ENCODE peak calls at places on chromosomes 3 and 15, in nine cellular contexts. One of them, this sample, is unnamed.

GRCh38 chr3:185823280-185824044 is 1.4 kb downstream of the IGF2BP2 start:
- DNase-seq in sigmoid colon: peak; percentile 69
- DNase-seq in adrenal gland: peak; percentile 61
- DNase-seq in left lung: peak; percentile 88
- DNase-seq in CD8-positive, alpha-beta memory T cell: no peak
- DNase-seq in foreskin fibroblast: peak; percentile 62
- DNase-seq in DND-41: no peak
- DNase-seq in body of pancreas: peak; percentile 63
- DNase-seq in ovary: peak; percentile 37
- DNase-seq in this sample: no peak

GRCh38 chr3:117874028-117874765 is 1160.4 kb downstream of the IGSF11 start:
- DNase-seq in sigmoid colon: no peak
- DNase-seq in adrenal gland: no peak
- DNase-seq in left lung: no peak
- DNase-seq in CD8-positive, alpha-beta memory T cell: no peak
- DNase-seq in foreskin fibroblast: no peak
- DNase-seq in DND-41: no peak
- DNase-seq in body of pancreas: no peak
- DNase-seq in ovary: no peak
- DNase-seq in this sample: no peak

GRCh38 chr3:129756871-129757270 is 136.6 kb downstream of the TMCC1 start:
- DNase-seq in sigmoid colon: no peak
- DNase-seq in adrenal gland: no peak
- DNase-seq in left lung: no peak
- DNase-seq in CD8-positive, alpha-beta memory T cell: no peak
- DNase-seq in foreskin fibroblast: peak; percentile 84
- DNase-seq in DND-41: no peak
- DNase-seq in body of pancreas: no peak
- DNase-seq in ovary: no peak
- DNase-seq in this sample: no peak

GRCh38 chr3:124780767-124781485 is 50.7 kb downstream of the UMPS start:
- DNase-seq in sigmoid colon: peak; percentile 91
- DNase-seq in adrenal gland: peak; percentile 74
- DNase-seq in left lung: no peak
- DNase-seq in CD8-positive, alpha-beta memory T cell: no peak
- DNase-seq in foreskin fibroblast: peak; percentile 60
- DNase-seq in DND-41: no peak
- DNase-seq in body of pancreas: peak; percentile 37
- DNase-seq in ovary: peak; percentile 55
- DNase-seq in this sample: no peak

GRCh38 chr3:2993719-2994118 is 116.5 kb downstream of the IL5RA start:
- DNase-seq in sigmoid colon: no peak
- DNase-seq in adrenal gland: no peak
- DNase-seq in left lung: no peak
- DNase-seq in CD8-positive, alpha-beta memory T cell: no peak
- DNase-seq in foreskin fibroblast: no peak
- DNase-seq in DND-41: no peak
- DNase-seq in body of pancreas: no peak
- DNase-seq in ovary: no peak
- DNase-seq in this sample: no peak

GRCh38 chr3:108119398-108120109 is 28.7 kb upstream of the CD47 start:
- DNase-seq in sigmoid colon: no peak
- DNase-seq in adrenal gland: no peak
- DNase-seq in left lung: no peak
- DNase-seq in CD8-positive, alpha-beta memory T cell: no peak
- DNase-seq in foreskin fibroblast: no peak
- DNase-seq in DND-41: peak; percentile 19
- DNase-seq in body of pancreas: no peak
- DNase-seq in ovary: no peak
- DNase-seq in this sample: peak; percentile 93

GRCh38 chr3:127136706-127137105 is 56.2 kb upstream of the PRR23E start:
- DNase-seq in sigmoid colon: peak; percentile 36
- DNase-seq in adrenal gland: no peak
- DNase-seq in left lung: no peak
- DNase-seq in CD8-positive, alpha-beta memory T cell: no peak
- DNase-seq in foreskin fibroblast: no peak
- DNase-seq in DND-41: no peak
- DNase-seq in body of pancreas: no peak
- DNase-seq in ovary: no peak
- DNase-seq in this sample: no peak

GRCh38 chr15:40217166-40217785 is 21.6 kb upstream of the PAK6 start:
- DNase-seq in sigmoid colon: no peak
- DNase-seq in adrenal gland: peak; percentile 43
- DNase-seq in left lung: no peak
- DNase-seq in CD8-positive, alpha-beta memory T cell: peak; percentile 63
- DNase-seq in foreskin fibroblast: peak; percentile 85
- DNase-seq in DND-41: peak; percentile 46
- DNase-seq in body of pancreas: peak; percentile 65
- DNase-seq in ovary: no peak
- DNase-seq in this sample: peak; percentile 65

GRCh38 chr3:10585945-10586344 is 80.6 kb upstream of the ATP2B2 start:
- DNase-seq in sigmoid colon: no peak
- DNase-seq in adrenal gland: no peak
- DNase-seq in left lung: no peak
- DNase-seq in CD8-positive, alpha-beta memory T cell: no peak
- DNase-seq in foreskin fibroblast: no peak
- DNase-seq in DND-41: no peak
- DNase-seq in body of pancreas: no peak
- DNase-seq in ovary: no peak
- DNase-seq in this sample: no peak

GRCh38 chr15:39804026-39804425 is 21.4 kb upstream of the FSIP1 start:
- DNase-seq in sigmoid colon: no peak
- DNase-seq in adrenal gland: no peak
- DNase-seq in left lung: no peak
- DNase-seq in CD8-positive, alpha-beta memory T cell: no peak
- DNase-seq in foreskin fibroblast: peak; percentile 70
- DNase-seq in DND-41: no peak
- DNase-seq in body of pancreas: no peak
- DNase-seq in ovary: no peak
- DNase-seq in this sample: no peak

GRCh38 chr3:120144267-120144666 is 50.0 kb upstream of the GSK3B start:
- DNase-seq in sigmoid colon: no peak
- DNase-seq in adrenal gland: no peak
- DNase-seq in left lung: no peak
- DNase-seq in CD8-positive, alpha-beta memory T cell: no peak
- DNase-seq in foreskin fibroblast: peak; percentile 56
- DNase-seq in DND-41: no peak
- DNase-seq in body of pancreas: peak; percentile 47
- DNase-seq in ovary: no peak
- DNase-seq in this sample: no peak

GRCh38 chr15:41423979-41424659 is 7.2 kb downstream of the RTF1 start:
- DNase-seq in sigmoid colon: no peak
- DNase-seq in adrenal gland: no peak
- DNase-seq in left lung: no peak
- DNase-seq in CD8-positive, alpha-beta memory T cell: no peak
- DNase-seq in foreskin fibroblast: no peak
- DNase-seq in DND-41: no peak
- DNase-seq in body of pancreas: no peak
- DNase-seq in ovary: no peak
- DNase-seq in this sample: no peak

DNA sequence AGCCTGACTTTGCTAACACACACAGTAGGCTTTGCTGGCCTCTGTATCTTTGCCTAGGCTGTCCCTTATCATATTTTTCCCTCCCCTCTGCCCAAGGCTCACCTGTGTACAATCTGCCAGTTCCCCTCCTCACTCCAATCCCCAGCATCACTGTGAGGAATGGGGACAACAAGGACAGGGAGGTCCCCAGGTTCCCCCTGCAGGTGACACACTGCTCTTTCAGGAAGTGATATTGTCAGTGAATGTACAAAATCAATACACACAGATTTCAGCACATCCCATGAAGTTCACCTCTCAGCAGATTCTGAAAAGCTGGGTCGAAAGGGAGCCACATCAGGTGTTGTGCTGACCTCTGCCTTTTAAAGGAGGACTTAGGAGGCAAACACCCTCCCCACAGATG is 177.5 kb downstream of the RAB11A start:
- DNase-seq in sigmoid colon: no peak
- DNase-seq in adrenal gland: no peak
- DNase-seq in left lung: no peak
- DNase-seq in CD8-positive, alpha-beta memory T cell: no peak
- DNase-seq in foreskin fibroblast: no peak
- DNase-seq in DND-41: no peak
- DNase-seq in body of pancreas: no peak
- DNase-seq in ovary: no peak
- DNase-seq in this sample: no peak
- H3K4me3 ChIP-seq in sigmoid colon: no peak overlapping the region
- H3K4me3 ChIP-seq in adrenal gland: no peak overlapping the region
- H3K4me3 ChIP-seq in left lung: no peak overlapping the region
- H3K4me3 ChIP-seq in CD8-positive, alpha-beta memory T cell: no peak overlapping the region
- H3K4me3 ChIP-seq in foreskin fibroblast: no peak overlapping the region
- H3K4me3 ChIP-seq in DND-41: no peak overlapping the region
- H3K4me3 ChIP-seq in body of pancreas: no peak overlapping the region
- H3K4me3 ChIP-seq in ovary: no peak overlapping the region
- H3K4me3 ChIP-seq in this sample: no peak overlapping the region

DNA sequence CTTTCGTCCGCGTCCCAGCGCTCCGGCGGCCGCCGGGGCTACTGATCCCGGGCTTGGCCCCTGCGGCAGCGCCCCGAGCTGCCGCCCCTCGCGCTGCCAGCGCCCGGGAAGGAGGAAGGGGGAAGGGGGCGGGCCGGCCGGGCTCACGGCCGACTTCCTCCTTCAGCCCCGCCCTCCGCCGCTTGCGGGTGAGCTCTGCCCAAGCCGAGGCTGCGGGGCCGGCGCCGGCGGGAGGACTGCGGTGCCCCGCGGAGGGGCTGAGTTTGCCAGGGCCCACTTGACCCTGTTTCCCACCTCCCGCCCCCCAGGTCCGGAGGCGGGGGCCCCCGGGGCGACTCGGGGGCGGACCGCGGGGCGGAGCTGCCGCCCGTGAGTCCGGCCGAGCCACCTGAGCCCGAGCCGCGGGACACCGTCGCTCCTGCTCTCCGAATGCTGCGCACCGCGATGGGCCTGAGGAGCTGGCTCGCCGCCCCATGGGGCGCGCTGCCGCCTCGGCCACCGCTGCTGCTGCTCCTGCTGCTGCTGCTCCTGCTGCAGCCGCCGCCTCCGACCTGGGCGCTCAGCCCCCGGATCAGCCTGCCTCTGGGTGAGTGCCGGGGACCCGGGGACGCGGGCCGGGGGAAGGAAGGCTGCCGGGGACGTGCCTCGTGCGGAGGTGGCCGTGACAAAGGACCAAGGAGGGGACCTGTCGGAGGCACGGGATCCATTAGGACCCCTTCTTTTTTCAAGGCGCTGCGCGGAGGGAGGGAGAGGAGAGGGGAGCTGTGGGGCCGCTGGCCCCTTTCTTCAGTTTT is at the start of gene SEMA4B:
- DNase-seq in sigmoid colon: peak; percentile 85
- DNase-seq in adrenal gland: peak; percentile 71
- DNase-seq in left lung: peak; percentile 98
- DNase-seq in CD8-positive, alpha-beta memory T cell: peak; percentile 73
- DNase-seq in foreskin fibroblast: peak; percentile 83
- DNase-seq in DND-41: peak; percentile 76
- DNase-seq in body of pancreas: peak; percentile 87
- DNase-seq in ovary: peak; percentile 78
- DNase-seq in this sample: peak; percentile 43
- H3K4me3 ChIP-seq in sigmoid colon: peak within 1 kb of the TSS; percentile 84
- H3K4me3 ChIP-seq in adrenal gland: peak within 1 kb of the TSS; percentile 87
- H3K4me3 ChIP-seq in left lung: peak within 1 kb of the TSS; percentile 72
- H3K4me3 ChIP-seq in CD8-positive, alpha-beta memory T cell: peak within 1 kb of the TSS; percentile 74
- H3K4me3 ChIP-seq in foreskin fibroblast: peak within 1 kb of the TSS; percentile 78
- H3K4me3 ChIP-seq in DND-41: peak within 1 kb of the TSS; percentile 58
- H3K4me3 ChIP-seq in body of pancreas: peak within 1 kb of the TSS; percentile 61
- H3K4me3 ChIP-seq in ovary: peak within 1 kb of the TSS; percentile 94
- H3K4me3 ChIP-seq in this sample: peak within 1 kb of the TSS; percentile 69

GRCh38 chr3:40073310-40074007 is 236.0 kb upstream of the EIF1B start:
- DNase-seq in sigmoid colon: no peak
- DNase-seq in adrenal gland: no peak
- DNase-seq in left lung: no peak
- DNase-seq in CD8-positive, alpha-beta memory T cell: no peak
- DNase-seq in foreskin fibroblast: no peak
- DNase-seq in DND-41: no peak
- DNase-seq in body of pancreas: no peak
- DNase-seq in ovary: no peak
- DNase-seq in this sample: no peak

GRCh38 chr3:40068647-40069046 is 240.9 kb upstream of the EIF1B start:
- DNase-seq in sigmoid colon: no peak
- DNase-seq in adrenal gland: no peak
- DNase-seq in left lung: no peak
- DNase-seq in CD8-positive, alpha-beta memory T cell: no peak
- DNase-seq in foreskin fibroblast: no peak
- DNase-seq in DND-41: no peak
- DNase-seq in body of pancreas: no peak
- DNase-seq in ovary: no peak
- DNase-seq in this sample: no peak

GRCh38 chr3:40070816-40071215 is 238.7 kb upstream of the EIF1B start:
- DNase-seq in sigmoid colon: no peak
- DNase-seq in adrenal gland: no peak
- DNase-seq in left lung: no peak
- DNase-seq in CD8-positive, alpha-beta memory T cell: no peak
- DNase-seq in foreskin fibroblast: peak; percentile 56
- DNase-seq in DND-41: no peak
- DNase-seq in body of pancreas: no peak
- DNase-seq in ovary: no peak
- DNase-seq in this sample: no peak

GRCh38 chr3:40071683-40072238 is 237.7 kb upstream of the EIF1B start:
- DNase-seq in sigmoid colon: no peak
- DNase-seq in adrenal gland: no peak
- DNase-seq in left lung: no peak
- DNase-seq in CD8-positive, alpha-beta memory T cell: no peak
- DNase-seq in foreskin fibroblast: no peak
- DNase-seq in DND-41: no peak
- DNase-seq in body of pancreas: peak; percentile 19
- DNase-seq in ovary: no peak
- DNase-seq in this sample: no peak
- H3K4me3 ChIP-seq in sigmoid colon: no peak overlapping the region
- H3K4me3 ChIP-seq in adrenal gland: no peak overlapping the region
- H3K4me3 ChIP-seq in left lung: no peak overlapping the region
- H3K4me3 ChIP-seq in CD8-positive, alpha-beta memory T cell: no peak overlapping the region
- H3K4me3 ChIP-seq in foreskin fibroblast: no peak overlapping the region
- H3K4me3 ChIP-seq in DND-41: no peak overlapping the region
- H3K4me3 ChIP-seq in body of pancreas: no peak overlapping the region
- H3K4me3 ChIP-seq in ovary: no peak overlapping the region
- H3K4me3 ChIP-seq in this sample: no peak overlapping the region

GRCh38 chr15:68793776-68794175 is 26.9 kb downstream of the ANP32A start:
- DNase-seq in sigmoid colon: no peak
- DNase-seq in adrenal gland: no peak
- DNase-seq in left lung: no peak
- DNase-seq in CD8-positive, alpha-beta memory T cell: no peak
- DNase-seq in foreskin fibroblast: no peak
- DNase-seq in DND-41: no peak
- DNase-seq in body of pancreas: no peak
- DNase-seq in ovary: no peak
- DNase-seq in this sample: no peak

GRCh38 chr15:68796576-68796975 is 24.1 kb downstream of the ANP32A start:
- DNase-seq in sigmoid colon: no peak
- DNase-seq in adrenal gland: no peak
- DNase-seq in left lung: no peak
- DNase-seq in CD8-positive, alpha-beta memory T cell: no peak
- DNase-seq in foreskin fibroblast: no peak
- DNase-seq in DND-41: no peak
- DNase-seq in body of pancreas: no peak
- DNase-seq in ovary: no peak
- DNase-seq in this sample: no peak

GRCh38 chr15:68794307-68794706 is 26.4 kb downstream of the ANP32A start:
- DNase-seq in sigmoid colon: no peak
- DNase-seq in adrenal gland: no peak
- DNase-seq in left lung: no peak
- DNase-seq in CD8-positive, alpha-beta memory T cell: no peak
- DNase-seq in foreskin fibroblast: no peak
- DNase-seq in DND-41: no peak
- DNase-seq in body of pancreas: no peak
- DNase-seq in ovary: no peak
- DNase-seq in this sample: no peak

GRCh38 chr15:68795298-68795848 is 25.3 kb downstream of the ANP32A start:
- DNase-seq in sigmoid colon: peak; percentile 95
- DNase-seq in adrenal gland: peak; percentile 83
- DNase-seq in left lung: peak; percentile 96
- DNase-seq in CD8-positive, alpha-beta memory T cell: peak; percentile 35
- DNase-seq in foreskin fibroblast: peak; percentile 93
- DNase-seq in DND-41: no peak
- DNase-seq in body of pancreas: peak; percentile 86
- DNase-seq in ovary: peak; percentile 70
- DNase-seq in this sample: no peak

GRCh38 chr15:68794869-68795268 is 25.8 kb downstream of the ANP32A start:
- DNase-seq in sigmoid colon: peak; percentile 63
- DNase-seq in adrenal gland: no peak
- DNase-seq in left lung: no peak
- DNase-seq in CD8-positive, alpha-beta memory T cell: no peak
- DNase-seq in foreskin fibroblast: peak; percentile 37
- DNase-seq in DND-41: no peak
- DNase-seq in body of pancreas: no peak
- DNase-seq in ovary: no peak
- DNase-seq in this sample: no peak
- H3K4me3 ChIP-seq in sigmoid colon: peak overlapping the region; percentile 15
- H3K4me3 ChIP-seq in adrenal gland: peak overlapping the region; percentile 9
- H3K4me3 ChIP-seq in left lung: no peak overlapping the region
- H3K4me3 ChIP-seq in CD8-positive, alpha-beta memory T cell: no peak overlapping the region
- H3K4me3 ChIP-seq in foreskin fibroblast: no peak overlapping the region
- H3K4me3 ChIP-seq in DND-41: no peak overlapping the region
- H3K4me3 ChIP-seq in body of pancreas: no peak overlapping the region
- H3K4me3 ChIP-seq in ovary: no peak overlapping the region
- H3K4me3 ChIP-seq in this sample: no peak overlapping the region